ENCODE peak calls at places on chromosome 10, in six cellular contexts. B is AG04449, U is cardiac fibroblast, Q is upper lobe of right lung, R is A673, N is germinal center. T is an unnamed sample.

GRCh38 chr10:110852255-110852896 is 19.4 kb upstream of the PDCD4 start:
- DNase-seq in R (no peak), B (no peak), Q (no peak), N (no peak), U (no peak), T (no peak)

GRCh38 chr10:85617751-85618150 is 748.8 kb downstream of the GRID1 start:
- DNase-seq in Q (no peak), U (no peak), B (no peak), R (no peak), N (no peak), T (no peak)

GRCh38 chr10:122301055-122301810 is 30.1 kb downstream of the BTBD16 start:
- DNase-seq in U (peak; percentile 90), B (no peak), Q (no peak), N (no peak), R (no peak), T (no peak)

GRCh38 chr10:119090968-119091367 is 10.4 kb upstream of the EIF3A start:
- DNase-seq in B (no peak), R (no peak), Q (no peak), U (peak; percentile 83), N (no peak), T (no peak)

GRCh38 chr10:132549416-132549815 is 11.8 kb downstream of the INPP5A start:
- DNase-seq in B (no peak), Q (peak; percentile 56), U (no peak), R (no peak), N (no peak), T (no peak)

GRCh38 chr10:90775351-90776028 is 82.3 kb downstream of the HTR7 start:
- DNase-seq in Q (no peak), B (no peak), U (peak; percentile 78), N (no peak), R (no peak), T (no peak)

GRCh38 chr10:29687411-29688160 is 52.8 kb upstream of the SVIL start:
- DNase-seq in B (no peak), R (peak; percentile 45), Q (no peak), U (peak; percentile 27), N (no peak), T (no peak)

GRCh38 chr10:3950676-3951275 is 165.8 kb upstream of the KLF6 start:
- DNase-seq in Q (no peak), B (no peak), N (no peak), U (no peak), R (no peak), T (no peak)